ENCODE peak calls at places on chromosomes 4 and X, in nine cellular contexts. W is lower lobe of right lung, H is choroid plexus epithelial cell, Z is left lung, K is HCT116, L is endothelial cell, O is mammary epithelial cell, A is GM12878, B is fibroblast of the aortic adventitia. R is an unnamed sample.

GRCh38 chr4:152516156-152516555 is 19.7 kb downstream of the FBXW7 start:
- DNase-seq in O (no peak), B (peak), H (no peak), L (no peak), A (no peak), Z (peak), W (no peak), K (no peak), R (no peak)

GRCh38 chr4:156293657-156294297 is 340.1 kb upstream of the CTSO start:
- DNase-seq in A (no peak), K (no peak), W (no peak), O (peak), L (no peak), H (peak), Z (no peak), B (peak), R (no peak)

GRCh38 chrX:4588893-4589292 is 875.4 kb upstream of the PRKX start:
- DNase-seq in L (no peak), O (peak), W (no peak), H (no peak), Z (no peak), B (no peak), A (no peak), K (no peak), R (no peak)

GRCh38 chr4:54781771-54782170 is 124.0 kb downstream of the KIT start:
- DNase-seq in A (no peak), O (no peak), L (no peak), B (peak), W (no peak), H (no peak), K (no peak), Z (no peak), R (no peak)

GRCh38 chrX:24426921-24427746 is 38.0 kb upstream of the PDK3 start:
- DNase-seq in O (peak), L (no peak), K (no peak), A (no peak), H (no peak), W (no peak), Z (no peak), B (peak), R (no peak)

GRCh38 chrX:1778817-1779216 is 164.0 kb downstream of the ASMT start:
- DNase-seq in A (no peak), W (no peak), B (no peak), O (peak), L (no peak), Z (no peak), H (no peak), K (peak), R (no peak)

GRCh38 chr4:169492436-169493163 is 119.8 kb downstream of the NEK1 start:
- DNase-seq in K (peak), B (peak), A (peak), H (peak), L (peak), W (no peak), Z (no peak), O (peak), R (peak)

GRCh38 chrX:55206152-55206941 is 13.8 kb upstream of the PAGE5 start:
- DNase-seq in B (no peak), O (no peak), K (no peak), H (no peak), A (no peak), L (no peak), Z (no peak), W (no peak), R (no peak)

GRCh38 chrX:69153060-69153730 is 12.1 kb downstream of the PJA1 start:
- DNase-seq in H (peak), O (no peak), Z (no peak), W (no peak), B (peak), L (no peak), K (no peak), A (no peak), R (no peak)

GRCh38 chrX:65874110-65874509 is 165.8 kb downstream of the VSIG4 start:
- DNase-seq in A (no peak), K (no peak), W (no peak), L (no peak), H (no peak), Z (no peak), B (no peak), O (no peak), R (no peak)

GRCh38 chrX:154040307-154040756 is 20.6 kb upstream of the IRAK1 start:
- DNase-seq in W (no peak), A (no peak), B (peak), L (no peak), Z (no peak), K (no peak), H (peak), O (peak), R (no peak)

GRCh38 chrX:106917830-106918500 is 2.2 kb upstream of the CLDN2 start:
- DNase-seq in Z (no peak), H (peak), B (peak), L (no peak), A (no peak), K (peak), O (peak), W (no peak), R (peak)

GRCh38 chrX:80556148-80556547 is 135.9 kb downstream of the TENT5D start:
- DNase-seq in O (no peak), L (no peak), K (no peak), H (no peak), Z (no peak), W (no peak), B (no peak), A (no peak), R (no peak)

DNA sequence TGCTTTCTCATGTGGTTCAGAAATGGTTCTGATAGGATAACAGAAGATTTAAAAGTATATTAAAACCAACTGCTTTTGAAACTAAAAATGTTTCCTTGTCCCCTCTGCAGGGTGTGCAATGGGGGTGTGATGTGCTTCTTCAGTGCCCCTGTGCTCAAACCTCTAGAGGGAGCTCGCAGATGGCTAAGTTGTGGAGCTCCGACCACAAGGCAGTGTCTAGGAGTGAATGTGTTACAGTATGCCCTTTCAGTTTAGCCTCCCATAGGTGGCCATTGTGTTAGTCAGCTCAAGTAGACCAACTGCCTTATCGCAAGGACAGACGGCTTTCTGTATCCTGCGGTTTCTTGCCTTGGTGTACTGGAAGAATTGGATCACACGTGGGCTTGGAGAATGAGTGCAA is 130.5 kb downstream of the TENT5D start:
- DNase-seq in B (no peak), L (peak), K (no peak), H (no peak), A (no peak), O (no peak), Z (no peak), W (no peak), R (no peak)
- TF ChIP-seq CTCF in B (no peak), L (no peak), K (peak), H (no peak), A (peak), O (no peak), Z (no peak), W (no peak), R (no peak)

DNA sequence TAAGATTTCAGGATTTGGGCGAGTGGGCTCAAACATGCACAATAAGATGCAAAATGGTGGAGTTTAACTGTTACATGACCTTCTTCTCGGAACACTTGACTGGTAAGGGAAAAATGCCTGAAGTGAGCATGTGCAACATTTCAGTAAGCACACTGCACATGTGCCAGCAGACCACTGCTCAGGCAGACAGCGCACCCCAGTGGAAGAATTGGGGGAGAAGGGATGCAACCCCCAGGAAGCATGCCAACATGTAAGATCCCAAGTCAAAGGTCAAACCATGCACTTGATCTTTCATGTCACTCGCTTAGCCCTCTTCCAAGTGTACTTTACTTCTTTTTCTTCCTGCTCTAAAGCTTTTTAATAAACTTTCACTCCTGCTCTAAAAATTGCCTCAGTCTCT is 256.3 kb downstream of the CENPC start:
- DNase-seq in L (peak), Z (no peak), A (no peak), W (no peak), B (peak), O (no peak), K (no peak), H (peak), R (peak)
- TF ChIP-seq CTCF in L (peak), Z (no peak), A (peak), W (no peak), B (peak), O (peak), K (peak), H (peak), R (no peak)

DNA sequence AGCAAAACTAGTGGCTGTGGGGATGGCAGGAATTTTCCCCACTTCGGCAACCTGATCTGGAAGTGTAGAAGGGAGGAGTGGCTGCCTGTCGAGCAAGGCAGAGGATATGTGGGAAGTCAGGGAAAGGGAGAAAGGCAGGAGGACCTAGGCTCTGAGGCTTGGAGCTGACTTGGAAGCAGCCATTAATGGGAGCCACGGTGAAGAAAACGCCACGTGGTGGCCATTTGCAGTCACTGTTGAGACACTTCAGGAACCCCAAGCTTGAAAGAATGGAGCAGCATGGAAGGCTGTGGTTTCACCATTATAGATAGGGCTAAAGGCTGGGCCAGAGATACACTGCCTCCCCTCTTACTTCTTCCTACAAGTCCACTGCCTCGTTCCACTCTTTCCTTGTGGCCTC is 41.8 kb upstream of the MAML3 start:
- DNase-seq in A (no peak), H (no peak), O (no peak), Z (no peak), K (no peak), B (no peak), L (no peak), W (no peak), R (no peak)
- TF ChIP-seq CTCF in A (no peak), H (no peak), O (no peak), Z (no peak), K (no peak), B (no peak), L (no peak), W (no peak), R (no peak)

GRCh38 chr4:61740950-61741638 is 541.0 kb downstream of the ADGRL3 start:
- DNase-seq in W (no peak), O (no peak), H (peak), K (no peak), Z (no peak), B (no peak), L (no peak), A (no peak), R (no peak)
- TF ChIP-seq CTCF in W (no peak), O (no peak), H (peak), K (no peak), Z (no peak), B (no peak), L (no peak), A (no peak), R (no peak)